ENCODE peak calls at places on chromosomes 16 and 17, in eight cellular contexts. M is body of pancreas; J is Caco-2; S is NCI-H1105 treated with DMSO at 0.1 percent for 48 hours; Q is epithelial cell of esophagus; D is C1 segment of cervical spinal cord; V is stimulated activated CD4-positive, alpha-beta T cell treated with anti-CD3 and anti-CD28 coated beads, Interleukin-4, amount 100 ng/mL, for 4 hours; X is astrocyte of the hippocampus. L is an unnamed sample.

GRCh38 chr17:77464988-77465357 is 324.2 kb downstream of the SEC14L1 start:
- DNase-seq in M (no peak), J (no peak), S (no peak), Q (no peak), D (no peak), V (no peak), X (no peak), L (no peak)

GRCh38 chr17:7438050-7438614 is 1.2 kb upstream of the FGF11 start:
- DNase-seq in M (peak; percentile 37), J (no peak), S (no peak), Q (peak; percentile 84), D (peak; percentile 68), V (peak; percentile 66), X (peak; percentile 68), L (no peak)

GRCh38 chr16:71473891-71474290 is 11.8 kb upstream of the ZNF23 start:
- DNase-seq in M (no peak), J (no peak), S (no peak), Q (peak; percentile 82), D (no peak), V (no peak), X (peak; percentile 8), L (no peak)

GRCh38 chr17:51200295-51200694 is 34.1 kb downstream of the NME2 start:
- DNase-seq in M (no peak), J (no peak), S (no peak), Q (no peak), D (no peak), V (no peak), X (no peak), L (no peak)

GRCh38 chr16:84047626-84048025 is 5.0 kb upstream of the SLC38A8 start:
- DNase-seq in M (no peak), J (no peak), S (no peak), Q (no peak), D (no peak), V (no peak), X (no peak), L (no peak)

GRCh38 chr17:75774988-75775668 is 9.5 kb upstream of the UNK start:
- DNase-seq in M (no peak), J (no peak), S (no peak), Q (peak; percentile 84), D (no peak), V (no peak), X (peak; percentile 44), L (peak; percentile 42)

GRCh38 chr17:73879987-73880386 is 235.7 kb upstream of the SDK2 start:
- DNase-seq in M (no peak), J (no peak), S (no peak), Q (no peak), D (no peak), V (no peak), X (no peak), L (no peak)

GRCh38 chr17:28363776-28364650 is 986 bp downstream of the SEBOX start:
- DNase-seq in M (no peak), J (no peak), S (no peak), Q (no peak), D (no peak), V (no peak), X (no peak), L (no peak)

GRCh38 chr16:5354645-5355044 is 257.1 kb upstream of the EEF2KMT start:
- DNase-seq in M (no peak), J (no peak), S (no peak), Q (no peak), D (no peak), V (no peak), X (no peak), L (no peak)

GRCh38 chr17:933168-934083 is 46.1 kb downstream of the NXN start:
- DNase-seq in M (peak; percentile 31), J (peak; percentile 82), S (no peak), Q (peak; percentile 92), D (no peak), V (no peak), X (peak; percentile 97), L (peak; percentile 97)

L was measured in ELR.